ENCODE peak calls at places on chromosomes 16 and 17, in nine cellular contexts. J is right cardiac atrium, G is astrocyte, O is adipocyte, C is heart left ventricle, K is mesendoderm, X is body of pancreas, I is ovary, D is endothelial cell of umbilical vein. U is an unnamed sample.

GRCh38 chr17:78783711-78784396 is 1.8 kb upstream of the CYTH1 start:
- DNase-seq in C (no peak), G (no peak), J (no peak), K (no peak), X (no peak), I (no peak), O (no peak), D (no peak), U (no peak)

GRCh38 chr17:42879596-42879985 is 21.0 kb upstream of the G6PC1 start:
- DNase-seq in I (no peak), X (no peak), C (no peak), D (no peak), J (no peak), G (peak; percentile 35), O (peak; percentile 42), K (no peak), U (no peak)

GRCh38 chr17:58818654-58819053 is 63.0 kb downstream of the PPM1E start:
- DNase-seq in D (no peak), C (no peak), G (no peak), X (no peak), K (no peak), I (no peak), J (no peak), O (no peak), U (no peak)

GRCh38 chr17:16377804-16378400 is 3.0 kb upstream of the UBB start:
- DNase-seq in D (peak; percentile 50), J (no peak), I (no peak), G (peak; percentile 54), C (no peak), K (no peak), X (no peak), O (peak; percentile 38), U (no peak)

GRCh38 chr17:42878123-42878880 is 22.3 kb upstream of the G6PC1 start:
- DNase-seq in X (peak; percentile 29), I (no peak), K (peak; percentile 78), G (no peak), O (no peak), D (no peak), C (no peak), J (no peak), U (peak; percentile 67)

GRCh38 chr17:34562387-34562786 is 17.0 kb upstream of the TMEM132E start:
- DNase-seq in G (no peak), O (no peak), I (no peak), C (no peak), X (no peak), J (no peak), K (peak; percentile 55), D (no peak), U (no peak)

GRCh38 chr17:76793775-76794174 is 55.9 kb downstream of the MFSD11 start:
- DNase-seq in C (no peak), D (peak; percentile 26), I (no peak), O (peak; percentile 15), G (peak; percentile 6), K (peak; percentile 80), J (no peak), X (no peak), U (no peak)

GRCh38 chr17:64202683-64203430 is 60.2 kb downstream of the TEX2 start:
- DNase-seq in I (no peak), G (peak; percentile 86), X (no peak), K (peak; percentile 71), O (peak; percentile 75), C (no peak), J (no peak), D (no peak), U (peak; percentile 84)

GRCh38 chr16:25691519-25692091 is at the start of gene HS3ST4:
- DNase-seq in I (no peak), X (no peak), C (no peak), J (no peak), O (no peak), D (no peak), K (peak; percentile 73), G (no peak), U (no peak)

GRCh38 chr16:85903576-85903975 is 4.6 kb downstream of the IRF8 start:
- DNase-seq in D (no peak), C (no peak), I (no peak), X (no peak), G (no peak), O (no peak), K (no peak), J (no peak), U (no peak)

GRCh38 chr17:28372203-28372944 is 880 bp downstream of the SARM1 start:
- DNase-seq in I (peak; percentile 58), K (peak; percentile 43), X (no peak), G (peak; percentile 38), O (peak; percentile 66), C (no peak), J (peak; percentile 45), D (peak; percentile 42), U (no peak)

GRCh38 chr17:28744104-28744801 is 442 bp downstream of the TRAF4 start:
- DNase-seq in G (no peak), K (peak; percentile 91), J (peak; percentile 65), C (no peak), O (peak; percentile 64), X (peak; percentile 66), D (peak; percentile 51), I (peak; percentile 83), U (peak; percentile 53)

GRCh38 chr17:71180801-71181385 is 939.9 kb upstream of the SOX9 start:
- DNase-seq in G (peak; percentile 55), O (no peak), X (peak; percentile 48), C (no peak), D (no peak), J (no peak), I (no peak), K (no peak), U (peak; percentile 38)

GRCh38 chr17:79356839-79357447 is 253.9 kb downstream of the RBFOX3 start:
- DNase-seq in D (no peak), K (no peak), G (no peak), I (no peak), X (no peak), C (peak; percentile 28), O (no peak), J (no peak), U (no peak)

GRCh38 chr17:80761421-80761871 is 216.8 kb downstream of the RPTOR start:
- DNase-seq in I (no peak), K (no peak), X (no peak), O (peak; percentile 69), G (peak; percentile 89), C (no peak), J (no peak), D (peak; percentile 87), U (peak; percentile 59)

GRCh38 chr16:15509593-15510520 is 75.5 kb downstream of the BMERB1 start:
- DNase-seq in I (no peak), X (no peak), O (no peak), G (peak; percentile 54), D (no peak), C (no peak), K (peak; percentile 65), J (no peak), U (no peak)

GRCh38 chr17:17782425-17783120 is 54.2 kb downstream of the SREBF1 start:
- DNase-seq in J (no peak), C (no peak), D (no peak), G (no peak), X (peak; percentile 35), K (peak; percentile 64), O (peak; percentile 30), I (peak; percentile 71), U (peak; percentile 49)

GRCh38 chr17:61459968-61460718 is 7.9 kb downstream of the TBX4 start:
- DNase-seq in G (no peak), C (no peak), J (no peak), X (no peak), O (no peak), I (peak; percentile 10), D (no peak), K (no peak), U (no peak)
- H3K27me3 ChIP-seq in G (peaks cover 85% of the 10 kb centered on the region), C (peaks cover 53% of the 10 kb centered on the region), J (no peaks in the 10 kb centered on the region), X (peaks cover 29% of the 10 kb centered on the region), O (peaks cover 61% of the 10 kb centered on the region), I (no peaks in the 10 kb centered on the region), D (peaks cover 80% of the 10 kb centered on the region), K (peaks cover 62% of the 10 kb centered on the region), U (no peaks in the 10 kb centered on the region)

GRCh38 chr16:82412770-82413169 is 214.0 kb upstream of the CDH13 start:
- DNase-seq in K (no peak), X (no peak), O (no peak), J (no peak), D (no peak), G (no peak), I (no peak), C (no peak), U (no peak)
- H3K27me3 ChIP-seq in K (no peaks in the 10 kb centered on the region), X (no peaks in the 10 kb centered on the region), O (peaks cover 17% of the 10 kb centered on the region), J (no peaks in the 10 kb centered on the region), D (no peaks in the 10 kb centered on the region), G (peaks cover 3% of the 10 kb centered on the region), I (no peaks in the 10 kb centered on the region), C (no peaks in the 10 kb centered on the region), U (peaks cover 5% of the 10 kb centered on the region)

GRCh38 chr17:36946726-36947091 is 2.0 kb upstream of the AATF start:
- DNase-seq in K (no peak), I (no peak), O (no peak), G (no peak), J (no peak), X (no peak), D (no peak), C (no peak), U (no peak)
- H3K27me3 ChIP-seq in K (peaks cover 8% of the 10 kb centered on the region), I (peaks cover 3% of the 10 kb centered on the region), O (peaks cover 63% of the 10 kb centered on the region), G (peaks cover 65% of the 10 kb centered on the region), J (no peaks in the 10 kb centered on the region), X (peaks cover 46% of the 10 kb centered on the region), D (peaks cover 66% of the 10 kb centered on the region), C (peaks cover 54% of the 10 kb centered on the region), U (no peaks in the 10 kb centered on the region)

GRCh38 chr16:81080233-81080632 is 3.2 kb upstream of the C16orf46 start:
- DNase-seq in C (no peak), K (no peak), X (no peak), D (no peak), G (no peak), O (no peak), I (no peak), J (no peak), U (no peak)

GRCh38 chr16:81076566-81077076 is 417 bp downstream of the C16orf46 start:
- DNase-seq in I (peak; percentile 94), X (peak; percentile 92), J (peak; percentile 89), D (no peak), G (no peak), K (no peak), C (peak; percentile 91), O (peak; percentile 95), U (no peak)

GRCh38 chr16:81077077-81077940 is at the start of gene C16orf46:
- DNase-seq in O (peak; percentile 98), D (peak; percentile 97), G (peak; percentile 91), X (peak; percentile 98), C (peak; percentile 99), I (peak; percentile 99), J (peak; percentile 97), K (peak; percentile 98), U (peak; percentile 91)

GRCh38 chr16:81081007-81081406 is 4.0 kb upstream of the C16orf46 start:
- DNase-seq in X (no peak), C (no peak), K (no peak), O (no peak), D (no peak), I (no peak), G (no peak), J (no peak), U (no peak)
- H3K27me3 ChIP-seq in X (no peaks in the 10 kb centered on the region), C (no peaks in the 10 kb centered on the region), K (no peaks in the 10 kb centered on the region), O (no peaks in the 10 kb centered on the region), D (no peaks in the 10 kb centered on the region), I (no peaks in the 10 kb centered on the region), G (no peaks in the 10 kb centered on the region), J (no peaks in the 10 kb centered on the region), U (no peaks in the 10 kb centered on the region)